ENCODE peak calls at places on chromosomes 6 and 20, in six cellular contexts. H, U, C, B, I and T are unnamed samples.

GRCh38 chr6:14129572-14129971 is 12.0 kb downstream of the CD83 start:
- DNase-seq in I (peak), U (no peak), B (peak), H (peak), C (no peak), T (peak)

GRCh38 chr6:107032051-107032450 is 4.1 kb downstream of the MTRES1 start:
- DNase-seq in B (no peak), C (no peak), I (peak), H (no peak), U (no peak), T (no peak)

GRCh38 chr6:87945181-87945580 is 102.5 kb upstream of the SPACA1 start:
- DNase-seq in U (no peak), B (peak), H (no peak), I (no peak), C (no peak), T (no peak)

GRCh38 chr6:79719248-79719975 is 88.3 kb downstream of the SH3BGRL2 start:
- DNase-seq in H (no peak), B (peak), U (no peak), I (peak), C (no peak), T (peak)

GRCh38 chr6:65558071-65558470 is 149.0 kb downstream of the EYS start:
- DNase-seq in U (no peak), B (no peak), I (no peak), C (no peak), H (no peak), T (no peak)

GRCh38 chr6:74598473-74599393 is 607.1 kb downstream of the COL12A1 start:
- DNase-seq in U (no peak), C (no peak), B (no peak), H (peak), I (peak), T (no peak)

GRCh38 chr20:64242797-64243475 is 12.6 kb upstream of the PCMTD2 start:
- DNase-seq in I (no peak), U (peak), B (no peak), H (no peak), C (no peak), T (no peak)

GRCh38 chr6:57316581-57317059 is 810 bp upstream of the PRIM2 start:
- DNase-seq in H (peak), I (peak), U (peak), C (peak), B (peak), T (peak)

GRCh38 chr6:3885262-3886036 is 36.3 kb downstream of the FAM50B start:
- DNase-seq in C (peak), H (peak), U (peak), B (no peak), I (peak), T (no peak)

GRCh38 chr20:6381887-6382286 is 259.1 kb upstream of the FERMT1 start:
- DNase-seq in I (peak), C (no peak), H (no peak), U (no peak), B (no peak), T (no peak)

GRCh38 chr6:90121982-90122381 is 174.7 kb downstream of the BACH2 start:
- DNase-seq in H (no peak), B (no peak), U (no peak), I (peak), C (no peak), T (no peak)

GRCh38 chr6:169960003-169960344 is 208.6 kb downstream of the ERMARD start:
- DNase-seq in I (no peak), C (peak), B (peak), U (no peak), H (no peak), T (no peak)

GRCh38 chr6:118410001-118410400 is 138.1 kb upstream of the PLN start:
- DNase-seq in I (no peak), B (no peak), U (no peak), H (no peak), C (no peak), T (no peak)

GRCh38 chr20:56885521-56885920 is 256.4 kb downstream of the TFAP2C start:
- DNase-seq in U (no peak), H (no peak), C (no peak), B (no peak), I (no peak), T (no peak)

GRCh38 chr6:101761124-101761601 is 367.7 kb downstream of the GRIK2 start:
- DNase-seq in H (no peak), I (peak), U (no peak), C (no peak), B (no peak), T (peak)

GRCh38 chr6:37798436-37799262 is 20.9 kb upstream of the ZFAND3 start:
- DNase-seq in B (no peak), I (no peak), U (no peak), H (no peak), C (no peak), T (no peak)

GRCh38 chr6:130534627-130535026 is 168.8 kb downstream of the TMEM200A start:
- DNase-seq in B (no peak), H (no peak), U (no peak), C (no peak), I (no peak), T (no peak)

GRCh38 chr6:150756170-150756569 is 109.3 kb upstream of the MTHFD1L start:
- DNase-seq in H (no peak), U (no peak), I (no peak), C (no peak), B (no peak), T (no peak)

GRCh38 chr6:170448745-170449144 is 104.4 kb downstream of the PSMB1 start:
- DNase-seq in C (peak), U (peak), H (no peak), B (no peak), I (no peak), T (no peak)

GRCh38 chr6:70166088-70166958 is 136.6 kb downstream of the COL9A1 start:
- DNase-seq in C (no peak), H (peak), B (peak), U (no peak), I (peak), T (no peak)

GRCh38 chr6:18990313-18990978 is 603.3 kb downstream of the RNF144B start:
- DNase-seq in H (peak), U (peak), C (no peak), I (peak), B (peak), T (no peak)

GRCh38 chr6:158801655-158802294 is 17.4 kb downstream of the EZR start:
- DNase-seq in C (no peak), B (no peak), H (no peak), I (no peak), U (peak), T (no peak)

GRCh38 chr6:159931112-159931511 is 37.8 kb upstream of the IGF2R start:
- DNase-seq in B (no peak), H (no peak), I (no peak), U (no peak), C (no peak), T (no peak)

GRCh38 chr6:781350-781961 is 88.5 kb upstream of the EXOC2 start:
- DNase-seq in H (no peak), I (no peak), C (no peak), U (no peak), B (no peak), T (no peak)

GRCh38 chr20:43949741-43950618 is 35.3 kb downstream of the TOX2 start:
- DNase-seq in C (no peak), U (no peak), B (no peak), H (no peak), I (no peak), T (no peak)

GRCh38 chr20:62200491-62201172 is 17.8 kb downstream of the MTG2 start:
- DNase-seq in H (no peak), C (no peak), U (no peak), I (no peak), B (no peak), T (no peak)

GRCh38 chr6:36136034-36136433 is 5.7 kb downstream of the MAPK13 start:
- DNase-seq in I (no peak), U (no peak), C (no peak), H (no peak), B (no peak), T (no peak)

GRCh38 chr6:45450801-45451200 is 73.1 kb upstream of the SUPT3H start:
- DNase-seq in U (no peak), C (no peak), H (no peak), B (no peak), I (no peak), T (no peak)

GRCh38 chr20:23020230-23020629 is 14.9 kb upstream of the SSTR4 start:
- DNase-seq in U (no peak), H (no peak), C (peak), I (no peak), B (no peak), T (no peak)

GRCh38 chr6:20455175-20456075 is 53.7 kb downstream of the E2F3 start:
- DNase-seq in H (no peak), B (no peak), U (no peak), I (peak), C (no peak), T (peak)

GRCh38 chr20:48556956-48557355 is 270.8 kb downstream of the PREX1 start:
- DNase-seq in H (no peak), U (no peak), I (no peak), C (no peak), B (no peak), T (no peak)

GRCh38 chr20:5172903-5173463 is 46.2 kb downstream of the CDS2 start:
- DNase-seq in H (no peak), U (no peak), B (no peak), I (no peak), C (no peak), T (no peak)

GRCh38 chr6:7998103-7998725 is 66.0 kb downstream of the BLOC1S5 start:
- DNase-seq in I (peak), C (no peak), B (no peak), U (no peak), H (no peak), T (peak)

GRCh38 chr6:149221774-149222070 is 95.8 kb upstream of the TAB2 start:
- DNase-seq in U (no peak), I (no peak), C (no peak), B (no peak), H (no peak), T (no peak)
- H3K4me3 ChIP-seq in U (no peak), I (no peak), C (no peak), B (no peak), H (no peak), T (no peak)

GRCh38 chr20:41524980-41525613 is 93.1 kb downstream of the CHD6 start:
- DNase-seq in I (peak), B (peak), U (peak), H (no peak), C (no peak), T (peak)
- H3K4me3 ChIP-seq in I (no peak), B (no peak), U (no peak), H (no peak), C (no peak), T (peak)

GRCh38 chr6:131758920-131759319 is 48.1 kb upstream of the CTAGE9 start:
- DNase-seq in B (no peak), H (no peak), C (no peak), U (no peak), I (no peak), T (no peak)

GRCh38 chr6:131755597-131755996 is 44.8 kb upstream of the CTAGE9 start:
- DNase-seq in C (no peak), I (peak), U (no peak), H (no peak), B (no peak), T (peak)

GRCh38 chr6:131754715-131755567 is 44.1 kb upstream of the CTAGE9 start:
- DNase-seq in B (no peak), U (no peak), C (no peak), I (no peak), H (no peak), T (no peak)

GRCh38 chr6:131756039-131756438 is 45.2 kb upstream of the CTAGE9 start:
- DNase-seq in C (no peak), H (no peak), I (peak), U (no peak), B (no peak), T (no peak)

GRCh38 chr6:131754088-131754487 is 43.3 kb upstream of the CTAGE9 start:
- DNase-seq in B (no peak), U (no peak), H (no peak), C (no peak), I (peak), T (peak)
- H3K4me3 ChIP-seq in B (no peak), U (no peak), H (no peak), C (no peak), I (no peak), T (no peak)

GRCh38 chr6:33428891-33429744 is 9.3 kb downstream of the SYNGAP1 start:
- DNase-seq in C (no peak), H (no peak), I (no peak), U (no peak), B (no peak), T (no peak)
- H3K4me3 ChIP-seq in C (peak), H (no peak), I (no peak), U (no peak), B (peak), T (peak)

GRCh38 chr20:58895099-58895795 is 42.7 kb downstream of the GNAS start:
- DNase-seq in U (no peak), I (no peak), H (no peak), C (no peak), B (no peak), T (no peak)
- H3K4me3 ChIP-seq in U (no peak), I (no peak), H (no peak), C (peak), B (peak), T (peak)